ENCODE peak calls at places on chromosomes 16 and 17, in five cellular contexts. One of them, this sample, is unnamed.

GRCh38 chr17:38893612-38894011 is 23.8 kb downstream of the LASP1 start:
- DNase-seq in spleen: peak; percentile 88
- DNase-seq in CD8-positive, alpha-beta memory T cell: peak; percentile 65
- DNase-seq in neural progenitor cell: peak; percentile 13
- DNase-seq in AG04450: no peak
- DNase-seq in this sample: no peak

GRCh38 chr16:1183235-1183907 is 30.5 kb downstream of the CACNA1H start:
- DNase-seq in spleen: no peak
- DNase-seq in CD8-positive, alpha-beta memory T cell: no peak
- DNase-seq in neural progenitor cell: peak; percentile 75
- DNase-seq in AG04450: peak; percentile 10
- DNase-seq in this sample: no peak

GRCh38 chr16:88442811-88443576 is 10.1 kb upstream of the ZFPM1 start:
- DNase-seq in CD8-positive, alpha-beta memory T cell: peak; percentile 84
- DNase-seq in neural progenitor cell: peak; percentile 86
- DNase-seq in spleen: peak; percentile 94
- DNase-seq in AG04450: peak; percentile 15
- DNase-seq in this sample: peak; percentile 55

GRCh38 chr16:53404959-53405358 is 29.3 kb upstream of the RBL2 start:
- DNase-seq in CD8-positive, alpha-beta memory T cell: no peak
- DNase-seq in spleen: no peak
- DNase-seq in AG04450: no peak
- DNase-seq in neural progenitor cell: no peak
- DNase-seq in this sample: no peak

GRCh38 chr17:82031885-82032627 is 578 bp downstream of the RAC3 start:
- DNase-seq in CD8-positive, alpha-beta memory T cell: no peak
- DNase-seq in AG04450: no peak
- DNase-seq in spleen: no peak
- DNase-seq in neural progenitor cell: peak; percentile 38
- DNase-seq in this sample: no peak

GRCh38 chr16:48132696-48133095 is 23.1 kb downstream of the ABCC12 start:
- DNase-seq in CD8-positive, alpha-beta memory T cell: no peak
- DNase-seq in spleen: no peak
- DNase-seq in AG04450: no peak
- DNase-seq in neural progenitor cell: no peak
- DNase-seq in this sample: no peak

GRCh38 chr16:68234188-68235104 is 1.5 kb downstream of the ESRP2 start:
- DNase-seq in CD8-positive, alpha-beta memory T cell: no peak
- DNase-seq in spleen: no peak
- DNase-seq in AG04450: no peak
- DNase-seq in neural progenitor cell: no peak
- DNase-seq in this sample: no peak

GRCh38 chr17:12953126-12953525 is 64.7 kb downstream of the ELAC2 start:
- DNase-seq in AG04450: no peak
- DNase-seq in CD8-positive, alpha-beta memory T cell: no peak
- DNase-seq in spleen: no peak
- DNase-seq in neural progenitor cell: no peak
- DNase-seq in this sample: no peak

GRCh38 chr17:75856062-75856681 is 1.0 kb upstream of the WBP2 start:
- DNase-seq in AG04450: no peak
- DNase-seq in spleen: no peak
- DNase-seq in CD8-positive, alpha-beta memory T cell: no peak
- DNase-seq in neural progenitor cell: no peak
- DNase-seq in this sample: peak; percentile 53

GRCh38 chr17:6297960-6298359 is 137.0 kb downstream of the AIPL1 start:
- DNase-seq in AG04450: no peak
- DNase-seq in spleen: no peak
- DNase-seq in CD8-positive, alpha-beta memory T cell: no peak
- DNase-seq in neural progenitor cell: no peak
- DNase-seq in this sample: no peak

GRCh38 chr16:78684040-78684611 is 584.7 kb downstream of the WWOX start:
- DNase-seq in spleen: no peak
- DNase-seq in AG04450: no peak
- DNase-seq in neural progenitor cell: no peak
- DNase-seq in CD8-positive, alpha-beta memory T cell: no peak
- DNase-seq in this sample: peak; percentile 84

GRCh38 chr17:58330544-58330996 is 2.0 kb upstream of the TSPOAP1 start:
- DNase-seq in spleen: no peak
- DNase-seq in CD8-positive, alpha-beta memory T cell: no peak
- DNase-seq in AG04450: no peak
- DNase-seq in neural progenitor cell: no peak
- DNase-seq in this sample: no peak

GRCh38 chr16:84692451-84692850 is 7.3 kb upstream of the USP10 start:
- DNase-seq in CD8-positive, alpha-beta memory T cell: no peak
- DNase-seq in AG04450: no peak
- DNase-seq in spleen: no peak
- DNase-seq in neural progenitor cell: no peak
- DNase-seq in this sample: no peak

GRCh38 chr17:22310717-22311686 is 618.7 kb downstream of the KCNJ18 start:
- DNase-seq in CD8-positive, alpha-beta memory T cell: no peak
- DNase-seq in AG04450: no peak
- DNase-seq in neural progenitor cell: no peak
- DNase-seq in spleen: no peak
- DNase-seq in this sample: peak; percentile 86

GRCh38 chr17:29003289-29003688 is 2.5 kb downstream of the SEZ6 start:
- DNase-seq in CD8-positive, alpha-beta memory T cell: no peak
- DNase-seq in AG04450: no peak
- DNase-seq in spleen: no peak
- DNase-seq in neural progenitor cell: no peak
- DNase-seq in this sample: no peak

GRCh38 chr16:79599837-79600635 is 501 bp downstream of the MAF start:
- DNase-seq in neural progenitor cell: peak; percentile 91
- DNase-seq in spleen: peak; percentile 91
- DNase-seq in AG04450: no peak
- DNase-seq in CD8-positive, alpha-beta memory T cell: no peak
- DNase-seq in this sample: peak; percentile 35

GRCh38 chr17:75271233-75271954 is 363 bp upstream of the MIF4GD start:
- DNase-seq in neural progenitor cell: peak; percentile 93
- DNase-seq in AG04450: no peak
- DNase-seq in spleen: peak; percentile 98
- DNase-seq in CD8-positive, alpha-beta memory T cell: peak; percentile 91
- DNase-seq in this sample: peak; percentile 77

DNA sequence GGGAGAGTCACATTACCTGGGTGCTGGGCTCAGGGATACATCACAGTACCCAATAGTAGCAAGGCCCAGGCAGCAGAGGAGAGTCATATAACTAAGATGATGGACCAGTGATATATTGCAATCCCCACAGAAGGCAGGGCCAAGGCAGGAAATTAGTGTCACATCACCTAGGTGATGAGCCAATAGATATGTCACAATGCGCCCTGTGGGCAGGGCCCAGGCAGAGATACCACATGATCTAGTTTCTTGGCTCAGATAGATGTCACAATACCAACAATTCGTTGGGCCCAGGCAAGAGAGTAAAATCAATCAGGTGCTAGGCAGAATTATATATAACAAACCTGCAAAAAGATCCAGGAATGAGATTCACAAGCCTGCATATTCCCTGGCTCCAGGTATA is 2111.5 kb downstream of the TP53TG3F start:
- DNase-seq in AG04450: no peak
- DNase-seq in neural progenitor cell: no peak
- DNase-seq in spleen: no peak
- DNase-seq in CD8-positive, alpha-beta memory T cell: no peak
- DNase-seq in this sample: no peak
- H3K9me3 ChIP-seq in AG04450: peaks cover 43% of the 10 kb centered on the region
- H3K9me3 ChIP-seq in neural progenitor cell: no peaks in the 10 kb centered on the region
- H3K9me3 ChIP-seq in spleen: peaks cover 87% of the 10 kb centered on the region
- H3K9me3 ChIP-seq in CD8-positive, alpha-beta memory T cell: peaks cover 4% of the 10 kb centered on the region
- H3K9me3 ChIP-seq in this sample: no peaks in the 10 kb centered on the region

GRCh38 chr16:35201151-35201550 is 1741.7 kb downstream of the TP53TG3F start:
- DNase-seq in spleen: peak; percentile 49
- DNase-seq in AG04450: no peak
- DNase-seq in neural progenitor cell: no peak
- DNase-seq in CD8-positive, alpha-beta memory T cell: no peak
- DNase-seq in this sample: no peak
- H3K9me3 ChIP-seq in spleen: peaks cover 82% of the 10 kb centered on the region
- H3K9me3 ChIP-seq in AG04450: peaks cover 53% of the 10 kb centered on the region
- H3K9me3 ChIP-seq in neural progenitor cell: peaks cover 19% of the 10 kb centered on the region
- H3K9me3 ChIP-seq in CD8-positive, alpha-beta memory T cell: no peaks in the 10 kb centered on the region
- H3K9me3 ChIP-seq in this sample: no peaks in the 10 kb centered on the region

DNA sequence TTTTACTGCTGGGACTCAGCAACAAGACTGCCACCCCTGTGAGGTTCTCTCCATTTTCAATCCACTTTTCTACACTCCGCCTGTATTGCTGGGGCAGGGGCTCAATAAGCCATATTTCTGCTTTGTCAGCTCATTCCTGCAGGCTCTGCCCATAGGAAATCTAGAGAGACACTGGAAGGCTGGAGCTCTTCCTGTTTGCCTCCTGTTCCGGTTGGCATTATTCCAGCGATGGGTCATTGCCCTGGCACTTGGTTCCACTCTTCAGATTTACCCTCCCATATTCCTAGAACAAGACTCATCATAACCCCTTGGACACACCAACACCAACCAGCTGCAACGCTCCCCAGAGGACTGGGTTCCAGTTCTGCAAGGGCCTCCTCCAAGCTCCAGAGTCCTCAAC is 210.4 kb downstream of the CA10 start:
- DNase-seq in CD8-positive, alpha-beta memory T cell: no peak
- DNase-seq in neural progenitor cell: no peak
- DNase-seq in AG04450: no peak
- DNase-seq in spleen: no peak
- DNase-seq in this sample: peak; percentile 49
- H3K9me3 ChIP-seq in CD8-positive, alpha-beta memory T cell: no peaks in the 10 kb centered on the region
- H3K9me3 ChIP-seq in neural progenitor cell: no peaks in the 10 kb centered on the region
- H3K9me3 ChIP-seq in AG04450: peaks cover 18% of the 10 kb centered on the region
- H3K9me3 ChIP-seq in spleen: no peaks in the 10 kb centered on the region
- H3K9me3 ChIP-seq in this sample: no peaks in the 10 kb centered on the region

GRCh38 chr17:54455251-54455868 is 445.3 kb upstream of the TOM1L1 start:
- DNase-seq in CD8-positive, alpha-beta memory T cell: no peak
- DNase-seq in neural progenitor cell: no peak
- DNase-seq in AG04450: no peak
- DNase-seq in spleen: no peak
- DNase-seq in this sample: no peak
- H3K9me3 ChIP-seq in CD8-positive, alpha-beta memory T cell: no peaks in the 10 kb centered on the region
- H3K9me3 ChIP-seq in neural progenitor cell: peaks cover 30% of the 10 kb centered on the region
- H3K9me3 ChIP-seq in AG04450: peaks cover 11% of the 10 kb centered on the region
- H3K9me3 ChIP-seq in spleen: peaks cover 57% of the 10 kb centered on the region
- H3K9me3 ChIP-seq in this sample: peaks cover 5% of the 10 kb centered on the region

GRCh38 chr17:26782153-26782552 is 511.8 kb upstream of the WSB1 start:
- DNase-seq in CD8-positive, alpha-beta memory T cell: no peak
- DNase-seq in neural progenitor cell: no peak
- DNase-seq in spleen: peak; percentile 39
- DNase-seq in AG04450: no peak
- DNase-seq in this sample: no peak
- H3K9me3 ChIP-seq in CD8-positive, alpha-beta memory T cell: peaks cover 28% of the 10 kb centered on the region
- H3K9me3 ChIP-seq in neural progenitor cell: peaks cover 42% of the 10 kb centered on the region
- H3K9me3 ChIP-seq in spleen: peaks cover 68% of the 10 kb centered on the region
- H3K9me3 ChIP-seq in AG04450: peaks cover 60% of the 10 kb centered on the region
- H3K9me3 ChIP-seq in this sample: peaks cover 17% of the 10 kb centered on the region

GRCh38 chr16:35733971-35734702 is 2274.7 kb downstream of the TP53TG3F start:
- DNase-seq in AG04450: no peak
- DNase-seq in CD8-positive, alpha-beta memory T cell: no peak
- DNase-seq in neural progenitor cell: no peak
- DNase-seq in spleen: no peak
- DNase-seq in this sample: no peak

GRCh38 chr16:35735403-35736251 is 2276.2 kb downstream of the TP53TG3F start:
- DNase-seq in AG04450: no peak
- DNase-seq in CD8-positive, alpha-beta memory T cell: no peak
- DNase-seq in spleen: no peak
- DNase-seq in neural progenitor cell: no peak
- DNase-seq in this sample: no peak

GRCh38 chr16:35734728-35735402 is 2275.5 kb downstream of the TP53TG3F start:
- DNase-seq in spleen: no peak
- DNase-seq in AG04450: no peak
- DNase-seq in CD8-positive, alpha-beta memory T cell: no peak
- DNase-seq in neural progenitor cell: no peak
- DNase-seq in this sample: no peak

GRCh38 chr16:35733278-35733965 is 2274.0 kb downstream of the TP53TG3F start:
- DNase-seq in AG04450: no peak
- DNase-seq in spleen: no peak
- DNase-seq in CD8-positive, alpha-beta memory T cell: no peak
- DNase-seq in neural progenitor cell: no peak
- DNase-seq in this sample: no peak

GRCh38 chr16:35737076-35737475 is 2277.7 kb downstream of the TP53TG3F start:
- DNase-seq in AG04450: no peak
- DNase-seq in CD8-positive, alpha-beta memory T cell: no peak
- DNase-seq in spleen: no peak
- DNase-seq in neural progenitor cell: no peak
- DNase-seq in this sample: no peak
- H3K9me3 ChIP-seq in AG04450: peaks cover 34% of the 10 kb centered on the region
- H3K9me3 ChIP-seq in CD8-positive, alpha-beta memory T cell: no peaks in the 10 kb centered on the region
- H3K9me3 ChIP-seq in spleen: peaks cover 99% of the 10 kb centered on the region
- H3K9me3 ChIP-seq in neural progenitor cell: peaks cover 11% of the 10 kb centered on the region
- H3K9me3 ChIP-seq in this sample: no peaks in the 10 kb centered on the region

DNA sequence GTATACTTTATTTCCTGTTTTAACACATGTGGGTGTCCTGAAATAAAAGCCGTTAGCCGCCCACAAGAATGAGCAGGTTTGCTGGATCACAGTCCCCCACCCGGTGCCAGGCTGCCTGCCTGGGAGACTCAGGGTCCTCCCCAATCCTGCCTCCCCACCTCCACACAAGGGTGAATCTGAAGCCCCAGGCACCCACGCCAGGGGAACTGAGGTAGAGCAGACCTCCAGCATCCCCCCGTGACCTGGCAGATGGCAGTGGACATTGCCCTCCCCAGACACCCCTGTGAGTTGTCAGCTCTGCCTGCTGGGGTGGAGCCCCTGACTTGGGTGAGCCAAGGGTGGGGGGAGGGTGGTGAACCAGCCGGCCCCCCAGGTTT is 114.8 kb downstream of the METRNL start:
- DNase-seq in CD8-positive, alpha-beta memory T cell: peak; percentile 29
- DNase-seq in neural progenitor cell: no peak
- DNase-seq in spleen: peak; percentile 74
- DNase-seq in AG04450: no peak
- DNase-seq in this sample: peak; percentile 19
- H3K9me3 ChIP-seq in CD8-positive, alpha-beta memory T cell: no peaks in the 10 kb centered on the region
- H3K9me3 ChIP-seq in neural progenitor cell: no peaks in the 10 kb centered on the region
- H3K9me3 ChIP-seq in spleen: no peaks in the 10 kb centered on the region
- H3K9me3 ChIP-seq in AG04450: peaks cover 20% of the 10 kb centered on the region
- H3K9me3 ChIP-seq in this sample: peaks cover 13% of the 10 kb centered on the region

GRCh38 chr17:70919241-70919640 is 749.9 kb downstream of the KCNJ2 start:
- DNase-seq in neural progenitor cell: no peak
- DNase-seq in AG04450: no peak
- DNase-seq in spleen: no peak
- DNase-seq in CD8-positive, alpha-beta memory T cell: no peak
- DNase-seq in this sample: no peak
- H3K9me3 ChIP-seq in neural progenitor cell: no peaks in the 10 kb centered on the region
- H3K9me3 ChIP-seq in AG04450: peaks cover 11% of the 10 kb centered on the region
- H3K9me3 ChIP-seq in spleen: peaks cover 50% of the 10 kb centered on the region
- H3K9me3 ChIP-seq in CD8-positive, alpha-beta memory T cell: no peaks in the 10 kb centered on the region
- H3K9me3 ChIP-seq in this sample: no peaks in the 10 kb centered on the region

DNA sequence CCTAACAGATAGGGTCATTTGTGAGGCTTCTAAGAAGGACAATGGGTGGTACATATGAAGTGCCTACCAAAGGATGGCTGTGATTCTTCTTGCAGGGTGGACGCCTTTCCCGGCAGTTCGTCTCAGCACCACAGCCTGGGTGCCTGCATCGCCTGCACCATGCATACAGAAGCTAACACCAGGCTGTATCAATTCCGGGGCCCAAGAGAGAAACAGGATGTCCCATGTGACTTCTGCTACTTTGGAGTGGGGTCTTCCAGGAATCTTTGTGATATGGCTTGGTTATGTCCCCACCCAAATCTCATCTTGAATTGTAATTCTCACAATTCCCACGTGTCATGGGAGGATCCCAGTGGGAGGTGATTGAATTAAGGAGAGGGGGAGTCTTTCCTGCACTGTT is 251.6 kb upstream of the TNRC6C start:
- DNase-seq in CD8-positive, alpha-beta memory T cell: no peak
- DNase-seq in neural progenitor cell: no peak
- DNase-seq in AG04450: no peak
- DNase-seq in spleen: no peak
- DNase-seq in this sample: no peak
- H3K9me3 ChIP-seq in CD8-positive, alpha-beta memory T cell: peaks cover 4% of the 10 kb centered on the region
- H3K9me3 ChIP-seq in neural progenitor cell: peaks cover 19% of the 10 kb centered on the region
- H3K9me3 ChIP-seq in AG04450: peaks cover 11% of the 10 kb centered on the region
- H3K9me3 ChIP-seq in spleen: peaks cover 51% of the 10 kb centered on the region
- H3K9me3 ChIP-seq in this sample: peaks cover 3% of the 10 kb centered on the region

GRCh38 chr17:70313450-70313849 is 144.1 kb downstream of the KCNJ2 start:
- DNase-seq in AG04450: no peak
- DNase-seq in spleen: no peak
- DNase-seq in neural progenitor cell: no peak
- DNase-seq in CD8-positive, alpha-beta memory T cell: no peak
- DNase-seq in this sample: no peak
- H3K9me3 ChIP-seq in AG04450: no peaks in the 10 kb centered on the region
- H3K9me3 ChIP-seq in spleen: no peaks in the 10 kb centered on the region
- H3K9me3 ChIP-seq in neural progenitor cell: no peaks in the 10 kb centered on the region
- H3K9me3 ChIP-seq in CD8-positive, alpha-beta memory T cell: no peaks in the 10 kb centered on the region
- H3K9me3 ChIP-seq in this sample: no peaks in the 10 kb centered on the region

This sample was measured in MG63.